ENCODE peak calls at places on chromosomes 16 and 17, in ten cellular contexts. U, V, M, E, N, Y, W, H, D and X are unnamed samples.

GRCh38 chr17:39975801-39976200 is 4.8 kb upstream of the PSMD3 start:
- DNase-seq in H (no peak), Y (no peak), U (no peak), V (no peak), M (no peak), E (no peak), W (no peak), N (no peak), D (no peak), X (no peak)

GRCh38 chr16:75070055-75070841 is 46.3 kb downstream of the LDHD start:
- DNase-seq in H (no peak), U (no peak), V (peak), E (peak), D (no peak), M (peak), W (no peak), Y (peak), N (peak), X (no peak)

GRCh38 chr16:24131294-24131693 is 124.8 kb upstream of the CACNG3 start:
- DNase-seq in M (no peak), W (no peak), E (no peak), H (no peak), Y (no peak), N (no peak), U (no peak), V (no peak), D (no peak), X (no peak)

GRCh38 chr17:3316836-3317235 is 18.7 kb upstream of the OR3A1 start:
- DNase-seq in N (no peak), Y (no peak), E (no peak), M (no peak), V (no peak), H (no peak), D (no peak), W (no peak), U (no peak), X (no peak)

GRCh38 chr17:65086465-65086864 is 29.9 kb upstream of the GNA13 start:
- DNase-seq in Y (no peak), M (no peak), D (no peak), W (no peak), U (no peak), V (no peak), H (no peak), E (no peak), N (no peak), X (no peak)

GRCh38 chr17:15240617-15241016 is 24.5 kb downstream of the PMP22 start:
- DNase-seq in Y (no peak), W (no peak), E (no peak), U (no peak), H (no peak), D (no peak), N (no peak), V (no peak), M (no peak), X (no peak)

GRCh38 chr17:29115906-29116651 is 64.1 kb downstream of the MYO18A start:
- DNase-seq in V (peak), W (no peak), U (no peak), H (no peak), N (no peak), M (no peak), D (peak), E (peak), Y (peak), X (no peak)

GRCh38 chr16:66401610-66402009 is 25.5 kb upstream of the BEAN1 start:
- DNase-seq in E (no peak), N (no peak), D (no peak), V (no peak), H (no peak), W (no peak), U (peak), Y (no peak), M (no peak), X (no peak)

GRCh38 chr16:54277845-54278703 is 8.5 kb downstream of the IRX3 start:
- DNase-seq in V (no peak), H (no peak), E (no peak), D (no peak), Y (peak), M (no peak), W (no peak), N (no peak), U (peak), X (no peak)

GRCh38 chr17:29546085-29546484 is 20.8 kb downstream of the ABHD15 start:
- DNase-seq in V (no peak), W (no peak), Y (no peak), H (no peak), D (no peak), U (no peak), M (no peak), E (no peak), N (no peak), X (no peak)

GRCh38 chr17:37642706-37643105 is 540 bp downstream of the DDX52 start:
- DNase-seq in H (no peak), E (no peak), U (no peak), W (no peak), V (no peak), D (peak), N (no peak), M (no peak), Y (peak), X (no peak)

GRCh38 chr17:62966426-62967110 is 533 bp downstream of the TANC2 start:
- DNase-seq in D (peak), E (peak), N (no peak), H (peak), M (peak), V (peak), Y (no peak), U (no peak), W (no peak), X (no peak)

GRCh38 chr16:69089091-69089912 is 16.2 kb upstream of the HAS3 start:
- DNase-seq in H (no peak), U (no peak), W (no peak), N (no peak), M (no peak), Y (peak), E (peak), D (no peak), V (peak), X (no peak)

GRCh38 chr17:37725601-37726146 is 19.2 kb downstream of the HNF1B start:
- DNase-seq in H (no peak), U (no peak), M (peak), D (no peak), N (no peak), W (no peak), Y (no peak), V (no peak), E (no peak), X (no peak)

GRCh38 chr17:80012156-80012555 is 23.5 kb downstream of the TBC1D16 start:
- DNase-seq in V (no peak), E (no peak), M (no peak), Y (no peak), W (no peak), D (no peak), U (no peak), N (no peak), H (no peak), X (no peak)

GRCh38 chr16:55081622-55082593 is 151.2 kb downstream of the IRX5 start:
- DNase-seq in Y (no peak), H (no peak), W (no peak), U (no peak), M (no peak), E (no peak), V (no peak), N (no peak), D (no peak), X (peak)

GRCh38 chr17:41539979-41540701 is 12.0 kb upstream of the KRT19 start:
- DNase-seq in Y (peak), E (no peak), N (no peak), H (no peak), M (no peak), W (no peak), D (no peak), U (no peak), V (no peak), X (no peak)

GRCh38 chr17:80779336-80779735 is 212.3 kb upstream of the CHMP6 start:
- DNase-seq in Y (no peak), W (no peak), N (peak), H (no peak), M (no peak), V (no peak), E (no peak), D (no peak), U (no peak), X (no peak)

GRCh38 chr17:50564916-50565315 is 4.4 kb downstream of the CACNA1G start:
- DNase-seq in N (peak), H (no peak), W (peak), M (peak), V (peak), U (peak), Y (peak), D (no peak), E (peak), X (no peak)

GRCh38 chr16:49970818-49971431 is 54.1 kb upstream of the CNEP1R1 start:
- DNase-seq in M (no peak), E (no peak), Y (no peak), W (no peak), V (no peak), H (no peak), N (no peak), D (no peak), U (no peak), X (no peak)

GRCh38 chr16:116015-116414 is 22.5 kb downstream of the NPRL3 start:
- DNase-seq in M (no peak), H (no peak), E (no peak), U (no peak), D (no peak), Y (no peak), N (no peak), W (no peak), V (no peak), X (no peak)

GRCh38 chr17:78358538-78359215 is 1.2 kb downstream of the SOCS3 start:
- DNase-seq in N (no peak), U (no peak), H (peak), M (peak), Y (peak), E (peak), W (no peak), D (no peak), V (no peak), X (no peak)

GRCh38 chr17:57294629-57295501 is 38.5 kb downstream of the MSI2 start:
- DNase-seq in Y (peak), M (no peak), D (no peak), V (peak), W (no peak), H (no peak), E (no peak), N (no peak), U (no peak), X (no peak)

GRCh38 chr16:8798174-8798527 is 512 bp downstream of the PMM2 start:
- DNase-seq in H (no peak), Y (peak), N (no peak), V (no peak), M (no peak), E (no peak), D (peak), W (no peak), U (no peak), X (no peak)

GRCh38 chr16:72172105-72173034 is at the start of gene PMFBP1:
- DNase-seq in W (peak), N (peak), V (no peak), H (peak), M (peak), U (no peak), Y (no peak), D (peak), E (peak), X (no peak)

GRCh38 chr17:58330997-58331814 is 2.6 kb upstream of the TSPOAP1 start:
- DNase-seq in D (no peak), N (no peak), M (peak), W (no peak), V (no peak), Y (peak), U (no peak), H (peak), E (peak), X (no peak)

GRCh38 chr16:17211797-17212196 is 259.0 kb downstream of the XYLT1 start:
- DNase-seq in E (no peak), W (no peak), U (no peak), V (peak), D (no peak), M (no peak), N (no peak), Y (peak), H (no peak), X (no peak)

GRCh38 chr17:50303051-50303450 is 28.8 kb downstream of the TMEM92 start:
- DNase-seq in H (no peak), W (no peak), M (no peak), U (no peak), V (no peak), D (no peak), E (no peak), Y (no peak), N (no peak), X (no peak)

GRCh38 chr17:66830451-66830850 is 4.5 kb upstream of the CACNG5 start:
- DNase-seq in E (no peak), H (no peak), W (no peak), Y (no peak), N (peak), U (peak), V (no peak), M (no peak), D (no peak), X (no peak)

GRCh38 chr17:76735586-76736348 is 1.4 kb downstream of the SRSF2 start:
- DNase-seq in M (no peak), E (no peak), U (no peak), N (no peak), H (no peak), D (no peak), V (no peak), Y (no peak), W (no peak), X (no peak)

GRCh38 chr17:78237403-78238012 is 6.1 kb downstream of the TMEM235 start:
- DNase-seq in M (no peak), D (no peak), V (no peak), N (no peak), H (no peak), W (no peak), E (peak), U (no peak), Y (peak), X (no peak)

GRCh38 chr16:30394603-30395154 is 541 bp upstream of the ZNF48 start:
- DNase-seq in N (no peak), D (no peak), U (no peak), W (no peak), H (no peak), M (no peak), E (no peak), V (no peak), Y (no peak), X (no peak)

GRCh38 chr17:33888455-33888854 is 366.6 kb upstream of the CCL2 start:
- DNase-seq in U (no peak), H (no peak), V (peak), E (no peak), W (no peak), N (no peak), M (no peak), Y (no peak), D (peak), X (no peak)

GRCh38 chr17:30244853-30245385 is 9.4 kb upstream of the SLC6A4 start:
- DNase-seq in N (no peak), Y (no peak), U (no peak), H (no peak), E (no peak), D (no peak), M (no peak), W (peak), V (no peak), X (peak)

GRCh38 chr17:75181608-75182318 is 996 bp downstream of the SUMO2 start:
- DNase-seq in Y (peak), E (peak), V (no peak), N (no peak), H (peak), W (no peak), M (peak), D (no peak), U (peak), X (peak)

GRCh38 chr16:10940501-10941079 is 1.7 kb downstream of the DEXI start:
- DNase-seq in N (no peak), E (no peak), D (no peak), Y (no peak), V (no peak), H (no peak), W (no peak), M (peak), U (no peak), X (no peak)

GRCh38 chr16:10945065-10945787 is 862 bp downstream of the CLEC16A start:
- DNase-seq in D (no peak), M (no peak), N (no peak), V (no peak), U (no peak), Y (no peak), W (no peak), E (no peak), H (no peak), X (no peak)

GRCh38 chr16:10941127-10941933 is 938 bp downstream of the DEXI start:
- DNase-seq in N (no peak), H (no peak), V (peak), Y (no peak), M (peak), U (no peak), W (no peak), E (no peak), D (peak), X (no peak)

GRCh38 chr16:10944249-10945064 is at the start of gene CLEC16A:
- DNase-seq in Y (peak), D (peak), E (peak), U (peak), W (peak), N (peak), M (peak), H (peak), V (peak), X (peak)

DNA sequence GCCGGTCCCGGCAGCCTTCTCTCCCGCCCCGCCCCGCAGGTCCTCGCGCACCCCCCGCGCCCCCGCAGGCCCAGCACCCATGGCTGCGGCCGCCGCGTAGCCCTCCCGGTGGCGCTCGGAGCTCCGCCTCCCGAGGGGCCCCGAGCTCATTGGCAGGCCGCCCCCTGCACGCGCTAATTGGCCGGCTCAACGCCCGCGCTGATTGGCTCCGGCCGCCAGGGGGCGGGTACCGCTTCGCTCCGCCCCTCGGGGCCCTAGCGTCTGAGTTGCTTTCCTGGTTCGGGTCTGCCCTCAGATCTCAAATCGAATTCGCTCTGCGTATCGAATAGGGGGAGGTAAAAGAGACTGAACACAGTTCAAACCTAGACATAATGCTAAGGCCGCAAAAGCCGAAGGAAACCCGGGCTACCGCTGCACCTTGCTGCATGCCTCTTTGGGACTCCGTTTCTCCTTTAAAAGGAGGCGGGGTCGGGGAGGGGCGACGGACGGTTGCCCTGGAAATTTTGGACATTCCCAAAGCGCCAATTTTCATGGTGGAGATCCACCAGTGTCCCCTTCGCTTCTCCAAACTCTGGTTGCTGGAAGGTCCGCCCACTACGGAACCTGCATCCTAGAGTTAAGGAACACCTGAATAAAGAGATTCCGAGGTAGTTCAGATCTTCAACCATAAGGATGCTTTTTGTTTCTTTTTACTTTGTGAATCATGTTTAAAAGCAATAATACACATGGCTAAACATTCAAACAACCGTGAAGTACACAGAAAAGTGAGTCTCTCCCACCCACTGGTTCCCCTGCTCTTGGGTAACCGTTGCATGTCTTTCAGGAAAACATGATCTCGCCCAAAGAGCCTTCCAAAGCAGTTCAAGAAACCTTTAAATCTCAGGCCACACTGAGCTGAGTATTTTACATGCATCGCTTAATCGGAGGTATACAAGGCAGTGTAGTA is at the start of gene DEXI:
- DNase-seq in N (peak), H (peak), W (peak), D (peak), M (peak), V (peak), U (peak), E (peak), Y (peak), X (peak)
- TF ChIP-seq CTCF in N (no peak), H (no peak), W (peak), D (no peak), M (no peak), V (no peak), U (no peak), E (peak), Y (no peak), X (no peak)

GRCh38 chr17:45311762-45312476 is 4.9 kb downstream of the MAP3K14 start:
- DNase-seq in W (no peak), E (peak), V (peak), U (peak), D (peak), Y (peak), H (peak), M (peak), N (peak), X (no peak)
- TF ChIP-seq CTCF in W (no peak), E (no peak), V (no peak), U (no peak), D (no peak), Y (no peak), H (no peak), M (no peak), N (no peak), X (no peak)

DNA sequence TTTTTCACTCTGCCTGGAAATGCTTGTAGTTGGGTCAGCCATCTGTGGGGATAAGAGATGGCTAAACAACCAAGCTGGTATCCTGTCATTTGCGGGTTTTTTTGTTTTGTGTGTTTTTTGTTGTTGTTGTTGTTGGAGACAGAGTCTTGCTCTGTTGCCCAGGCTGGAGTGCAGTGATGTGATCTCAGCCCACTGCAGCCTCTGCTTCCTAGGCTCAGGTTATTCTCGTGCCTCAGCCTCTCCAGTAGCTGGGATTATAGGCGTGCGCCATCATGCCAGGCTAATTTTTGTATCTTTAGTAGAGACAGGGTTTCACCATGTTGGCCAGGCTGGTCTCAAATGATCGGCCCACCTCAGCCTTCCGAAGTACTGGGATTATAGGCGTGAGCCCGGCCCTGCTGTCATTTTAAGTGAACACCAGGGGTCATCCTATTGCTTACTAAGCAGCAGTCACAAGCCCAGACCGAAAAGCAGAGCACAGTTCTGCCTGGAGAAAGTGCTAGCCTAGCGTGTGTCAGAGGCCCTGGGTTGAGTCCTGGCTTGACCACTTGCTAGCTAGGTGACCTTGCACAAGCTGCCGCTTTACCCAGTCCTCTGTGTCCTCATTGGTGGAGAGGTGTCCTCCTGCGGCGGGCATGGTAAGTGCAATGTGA is 4.6 kb downstream of the SMCR8 start:
- DNase-seq in E (peak), V (peak), N (peak), M (no peak), U (no peak), D (no peak), W (peak), H (no peak), Y (peak), X (no peak)
- TF ChIP-seq CTCF in E (no peak), V (peak), N (no peak), M (no peak), U (no peak), D (no peak), W (peak), H (peak), Y (peak), X (no peak)

DNA sequence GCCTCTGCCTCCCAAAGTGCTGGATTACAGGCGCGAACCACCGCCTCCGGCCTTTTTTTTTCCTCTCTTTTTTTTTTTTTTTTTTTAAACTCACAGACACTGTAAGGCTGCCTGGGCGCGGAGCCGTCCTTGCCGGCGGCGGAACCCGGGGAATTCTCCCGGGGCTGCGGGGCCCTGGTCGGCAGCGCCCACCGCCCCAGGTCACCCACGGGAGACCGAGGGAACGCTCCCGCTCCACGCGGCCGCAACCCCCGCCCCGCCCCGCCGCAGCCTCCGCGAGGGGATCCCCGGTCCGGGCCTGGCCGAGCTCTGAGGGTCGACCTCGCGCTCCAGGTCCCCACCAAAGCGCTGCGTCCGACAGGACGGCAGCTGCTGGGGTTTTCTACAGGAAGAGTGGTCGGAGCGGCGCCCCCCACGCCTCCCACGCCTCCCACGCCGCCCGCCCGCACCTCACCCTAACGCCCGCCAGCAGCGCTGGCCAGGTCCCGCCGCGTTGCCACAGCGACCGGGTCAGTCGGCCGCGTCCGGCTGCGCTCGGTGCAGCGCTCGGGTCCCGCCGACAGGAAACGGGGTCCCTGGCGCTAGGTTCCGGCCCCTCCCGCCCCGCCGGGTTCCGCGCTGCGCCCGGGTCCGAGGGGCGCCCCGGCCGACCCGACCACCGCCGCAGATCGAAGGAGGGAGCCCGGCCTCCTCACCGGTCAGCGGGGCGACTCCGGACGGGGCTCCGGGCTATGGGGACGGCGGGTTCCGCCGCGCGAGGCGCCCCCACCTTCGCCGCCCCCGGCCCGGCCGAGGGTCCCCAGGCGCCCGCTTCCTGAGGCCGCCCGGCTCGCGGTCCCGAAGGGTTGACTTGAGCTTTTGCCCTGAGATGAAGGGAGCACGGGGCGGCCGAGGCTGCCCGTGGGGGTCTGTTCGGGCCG is at the start of gene CCDC57:
- DNase-seq in W (no peak), Y (peak), D (peak), N (peak), H (peak), V (peak), E (peak), M (peak), U (peak), X (peak)
- TF ChIP-seq CTCF in W (no peak), Y (no peak), D (no peak), N (no peak), H (no peak), V (no peak), E (peak), M (no peak), U (peak), X (no peak)